ENCODE peak calls at places on chromosomes 16 and 17, in five cellular contexts. One of them, this sample, is unnamed.

GRCh38 chr17:41965694-41966375 is 760 bp upstream of the CNP start:
- DNase-seq in neural progenitor cell: peak; percentile 79
- DNase-seq in GM23338: peak; percentile 93
- DNase-seq in tibial artery: peak; percentile 51
- DNase-seq in aorta: peak; percentile 65
- DNase-seq in this sample: peak; percentile 73

GRCh38 chr17:21353326-21354010 is 22.7 kb upstream of the KCNJ12 start:
- DNase-seq in neural progenitor cell: no peak
- DNase-seq in GM23338: no peak
- DNase-seq in tibial artery: peak; percentile 64
- DNase-seq in aorta: peak; percentile 34
- DNase-seq in this sample: peak; percentile 37

GRCh38 chr17:32929288-32929574 is 1.3 kb downstream of the TMEM98 start:
- DNase-seq in neural progenitor cell: peak; percentile 72
- DNase-seq in GM23338: peak; percentile 72
- DNase-seq in tibial artery: no peak
- DNase-seq in aorta: no peak
- DNase-seq in this sample: no peak

GRCh38 chr17:43360376-43360738 is 38.4 kb upstream of the ARL4D start:
- DNase-seq in neural progenitor cell: no peak
- DNase-seq in GM23338: no peak
- DNase-seq in tibial artery: peak; percentile 47
- DNase-seq in aorta: peak; percentile 50
- DNase-seq in this sample: no peak

GRCh38 chr17:21524211-21524591 is 148.0 kb downstream of the KCNJ12 start:
- DNase-seq in neural progenitor cell: no peak
- DNase-seq in GM23338: no peak
- DNase-seq in tibial artery: no peak
- DNase-seq in aorta: no peak
- DNase-seq in this sample: no peak

GRCh38 chr16:11989238-11990160 is 13.0 kb downstream of the SNX29 start:
- DNase-seq in neural progenitor cell: peak; percentile 33
- DNase-seq in GM23338: no peak
- DNase-seq in tibial artery: no peak
- DNase-seq in aorta: no peak
- DNase-seq in this sample: peak; percentile 41

GRCh38 chr17:50783193-50783660 is 15.9 kb upstream of the ANKRD40CL start:
- DNase-seq in neural progenitor cell: peak; percentile 86
- DNase-seq in GM23338: peak; percentile 91
- DNase-seq in tibial artery: peak; percentile 77
- DNase-seq in aorta: peak; percentile 85
- DNase-seq in this sample: peak; percentile 84

GRCh38 chr17:7651097-7651958 is 602 bp downstream of the ATP1B2 start:
- DNase-seq in neural progenitor cell: peak; percentile 70
- DNase-seq in GM23338: peak; percentile 37
- DNase-seq in tibial artery: no peak
- DNase-seq in aorta: no peak
- DNase-seq in this sample: peak; percentile 33

GRCh38 chr16:1150511-1150982 is 2.4 kb upstream of the CACNA1H start:
- DNase-seq in neural progenitor cell: no peak
- DNase-seq in GM23338: peak; percentile 64
- DNase-seq in tibial artery: no peak
- DNase-seq in aorta: no peak
- DNase-seq in this sample: no peak

GRCh38 chr17:74325376-74325742 is 667 bp upstream of the KIF19 start:
- DNase-seq in neural progenitor cell: no peak
- DNase-seq in GM23338: peak; percentile 37
- DNase-seq in tibial artery: no peak
- DNase-seq in aorta: no peak
- DNase-seq in this sample: no peak

GRCh38 chr16:46765050-46765449 is 16.9 kb upstream of the MYLK3 start:
- DNase-seq in neural progenitor cell: no peak
- DNase-seq in GM23338: no peak
- DNase-seq in tibial artery: no peak
- DNase-seq in aorta: no peak
- DNase-seq in this sample: no peak

GRCh38 chr17:82985973-82986372 is 93.4 kb upstream of the METRNL start:
- DNase-seq in neural progenitor cell: peak; percentile 71
- DNase-seq in GM23338: peak; percentile 58
- DNase-seq in tibial artery: no peak
- DNase-seq in aorta: peak; percentile 67
- DNase-seq in this sample: peak; percentile 20

GRCh38 chr17:39002991-39003715 is 36.0 kb upstream of the FBXO47 start:
- DNase-seq in neural progenitor cell: no peak
- DNase-seq in GM23338: no peak
- DNase-seq in tibial artery: peak; percentile 92
- DNase-seq in aorta: peak; percentile 89
- DNase-seq in this sample: peak; percentile 85

GRCh38 chr17:76309461-76309860 is 1.4 kb upstream of the QRICH2 start:
- DNase-seq in neural progenitor cell: no peak
- DNase-seq in GM23338: no peak
- DNase-seq in tibial artery: no peak
- DNase-seq in aorta: no peak
- DNase-seq in this sample: no peak
- H3K4me3 ChIP-seq in neural progenitor cell: no peak overlapping the region
- H3K4me3 ChIP-seq in GM23338: no peak overlapping the region
- H3K4me3 ChIP-seq in tibial artery: no peak overlapping the region
- H3K4me3 ChIP-seq in aorta: no peak overlapping the region
- H3K4me3 ChIP-seq in this sample: no peak overlapping the region

GRCh38 chr16:89038811-89039735 is 54.6 kb upstream of the ACSF3 start:
- DNase-seq in neural progenitor cell: no peak
- DNase-seq in GM23338: no peak
- DNase-seq in tibial artery: no peak
- DNase-seq in aorta: peak; percentile 24
- DNase-seq in this sample: no peak
- H3K27me3 ChIP-seq in neural progenitor cell: peaks cover 6% of the 10 kb centered on the region
- H3K27me3 ChIP-seq in GM23338: no peaks in the 10 kb centered on the region
- H3K27me3 ChIP-seq in tibial artery: peaks cover 89% of the 10 kb centered on the region
- H3K27me3 ChIP-seq in aorta: no peaks in the 10 kb centered on the region
- H3K27me3 ChIP-seq in this sample: peaks cover 5% of the 10 kb centered on the region

DNA sequence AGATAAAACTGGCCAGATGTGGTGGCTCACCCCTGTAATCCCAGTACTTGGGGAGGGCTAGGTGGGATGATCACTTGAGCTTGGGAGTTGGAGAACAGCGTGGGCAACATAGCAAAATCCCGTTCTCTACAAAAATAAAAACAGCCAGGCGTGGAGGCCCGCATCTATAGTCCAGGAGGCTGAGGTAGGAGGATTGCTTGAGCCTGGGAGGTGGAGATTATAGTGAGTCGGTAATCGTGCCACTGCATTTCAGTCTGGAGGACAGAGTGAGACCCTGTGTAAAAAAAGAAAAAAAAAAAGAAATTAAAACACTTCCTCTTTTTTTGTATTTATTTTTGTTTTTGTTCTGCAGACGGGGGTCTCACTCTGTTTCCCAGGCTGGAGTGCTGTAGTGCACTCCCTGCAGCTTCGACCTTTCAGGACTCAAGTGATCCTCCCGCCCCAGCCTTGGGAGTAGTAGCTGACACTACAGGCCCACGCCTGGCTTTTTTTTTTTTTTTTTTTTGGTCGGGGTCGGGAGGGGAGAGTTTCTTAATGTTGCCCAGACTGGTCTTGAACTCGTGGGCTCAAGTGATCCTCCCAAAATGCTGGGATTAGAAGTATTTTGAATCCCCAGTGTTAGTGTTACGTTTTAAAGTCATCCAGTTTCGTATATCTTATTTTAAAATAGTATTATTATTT is 1.5 kb downstream of the IST1 start:
- DNase-seq in neural progenitor cell: peak; percentile 13
- DNase-seq in GM23338: no peak
- DNase-seq in tibial artery: no peak
- DNase-seq in aorta: no peak
- DNase-seq in this sample: no peak
- H3K4me3 ChIP-seq in neural progenitor cell: peak overlapping the region; percentile 97
- H3K4me3 ChIP-seq in GM23338: peak overlapping the region; percentile 100
- H3K4me3 ChIP-seq in tibial artery: peak overlapping the region; percentile 79
- H3K4me3 ChIP-seq in aorta: peak overlapping the region; percentile 93
- H3K4me3 ChIP-seq in this sample: peak overlapping the region; percentile 80

GRCh38 chr17:40833882-40834281 is 11.5 kb upstream of the KRT10 start:
- DNase-seq in neural progenitor cell: no peak
- DNase-seq in GM23338: no peak
- DNase-seq in tibial artery: no peak
- DNase-seq in aorta: no peak
- DNase-seq in this sample: no peak
- H3K27me3 ChIP-seq in neural progenitor cell: no peaks in the 10 kb centered on the region
- H3K27me3 ChIP-seq in GM23338: peaks cover 100% of the 10 kb centered on the region
- H3K27me3 ChIP-seq in tibial artery: no peaks in the 10 kb centered on the region
- H3K27me3 ChIP-seq in aorta: no peaks in the 10 kb centered on the region
- H3K27me3 ChIP-seq in this sample: no peaks in the 10 kb centered on the region

GRCh38 chr17:75633484-75634375 is 496 bp downstream of the SMIM5 start:
- DNase-seq in neural progenitor cell: peak; percentile 95
- DNase-seq in GM23338: peak; percentile 97
- DNase-seq in tibial artery: peak; percentile 87
- DNase-seq in aorta: peak; percentile 91
- DNase-seq in this sample: peak; percentile 92
- H3K4me3 ChIP-seq in neural progenitor cell: peak overlapping the region; percentile 38
- H3K4me3 ChIP-seq in GM23338: peak overlapping the region; percentile 43
- H3K4me3 ChIP-seq in tibial artery: no peak overlapping the region
- H3K4me3 ChIP-seq in aorta: no peak overlapping the region
- H3K4me3 ChIP-seq in this sample: peak overlapping the region; percentile 34

GRCh38 chr17:34347063-34347462 is 9.2 kb upstream of the CCL13 start:
- DNase-seq in neural progenitor cell: no peak
- DNase-seq in GM23338: no peak
- DNase-seq in tibial artery: no peak
- DNase-seq in aorta: no peak
- DNase-seq in this sample: no peak
- H3K27me3 ChIP-seq in neural progenitor cell: peaks cover 3% of the 10 kb centered on the region
- H3K27me3 ChIP-seq in GM23338: no peaks in the 10 kb centered on the region
- H3K27me3 ChIP-seq in tibial artery: no peaks in the 10 kb centered on the region
- H3K27me3 ChIP-seq in aorta: no peaks in the 10 kb centered on the region
- H3K27me3 ChIP-seq in this sample: no peaks in the 10 kb centered on the region

GRCh38 chr16:75263963-75264445 is 12.6 kb upstream of the BCAR1 start:
- DNase-seq in neural progenitor cell: no peak
- DNase-seq in GM23338: no peak
- DNase-seq in tibial artery: peak; percentile 58
- DNase-seq in aorta: peak; percentile 69
- DNase-seq in this sample: peak; percentile 64
- H3K4me3 ChIP-seq in neural progenitor cell: no peak overlapping the region
- H3K4me3 ChIP-seq in GM23338: peak overlapping the region; percentile 97
- H3K4me3 ChIP-seq in tibial artery: peak overlapping the region; percentile 84
- H3K4me3 ChIP-seq in aorta: peak overlapping the region; percentile 97
- H3K4me3 ChIP-seq in this sample: peak overlapping the region; percentile 76